ENCODE peak calls at places on chromosomes 1 and 21, in nine cellular contexts. One of them, this sample, is unnamed.

GRCh38 chr1:81954388-81955023 is 153.8 kb downstream of the ADGRL2 start:
- DNase-seq in psoas muscle: no peak
- DNase-seq in Calu3: no peak
- DNase-seq in AG09319: no peak
- DNase-seq in CD4-positive, alpha-beta T cell: no peak
- DNase-seq in HL-60: no peak
- DNase-seq in AG09309: no peak
- DNase-seq in CD8-positive, alpha-beta T cell: no peak
- DNase-seq in IMR-90: no peak
- DNase-seq in this sample: no peak

GRCh38 chr21:38825269-38825668 is 19.5 kb downstream of the ETS2 start:
- DNase-seq in psoas muscle: no peak
- DNase-seq in Calu3: no peak
- DNase-seq in AG09319: no peak
- DNase-seq in CD4-positive, alpha-beta T cell: no peak
- DNase-seq in HL-60: no peak
- DNase-seq in AG09309: no peak
- DNase-seq in CD8-positive, alpha-beta T cell: no peak
- DNase-seq in IMR-90: no peak
- DNase-seq in this sample: no peak

GRCh38 chr1:41827991-41828570 is 90.6 kb downstream of the HIVEP3 start:
- DNase-seq in psoas muscle: no peak
- DNase-seq in Calu3: no peak
- DNase-seq in AG09319: no peak
- DNase-seq in CD4-positive, alpha-beta T cell: no peak
- DNase-seq in HL-60: no peak
- DNase-seq in AG09309: no peak
- DNase-seq in CD8-positive, alpha-beta T cell: no peak
- DNase-seq in IMR-90: no peak
- DNase-seq in this sample: no peak

GRCh38 chr1:228646717-228647522 is 88.4 kb upstream of the RHOU start:
- DNase-seq in psoas muscle: no peak
- DNase-seq in Calu3: no peak
- DNase-seq in AG09319: no peak
- DNase-seq in CD4-positive, alpha-beta T cell: peak
- DNase-seq in HL-60: peak
- DNase-seq in AG09309: no peak
- DNase-seq in CD8-positive, alpha-beta T cell: no peak
- DNase-seq in IMR-90: peak
- DNase-seq in this sample: peak

GRCh38 chr1:173112129-173112528 is 61.4 kb upstream of the TNFSF18 start:
- DNase-seq in psoas muscle: no peak
- DNase-seq in Calu3: no peak
- DNase-seq in AG09319: no peak
- DNase-seq in CD4-positive, alpha-beta T cell: no peak
- DNase-seq in HL-60: peak
- DNase-seq in AG09309: no peak
- DNase-seq in CD8-positive, alpha-beta T cell: no peak
- DNase-seq in IMR-90: peak
- DNase-seq in this sample: no peak

GRCh38 chr21:38805282-38806152 is at the start of gene ETS2:
- DNase-seq in psoas muscle: peak
- DNase-seq in Calu3: peak
- DNase-seq in AG09319: peak
- DNase-seq in CD4-positive, alpha-beta T cell: peak
- DNase-seq in HL-60: peak
- DNase-seq in AG09309: peak
- DNase-seq in CD8-positive, alpha-beta T cell: peak
- DNase-seq in IMR-90: peak
- DNase-seq in this sample: peak

GRCh38 chr1:236522937-236523703 is 662 bp upstream of the LGALS8 start:
- DNase-seq in psoas muscle: peak
- DNase-seq in Calu3: peak
- DNase-seq in AG09319: no peak
- DNase-seq in CD4-positive, alpha-beta T cell: no peak
- DNase-seq in HL-60: no peak
- DNase-seq in AG09309: no peak
- DNase-seq in CD8-positive, alpha-beta T cell: no peak
- DNase-seq in IMR-90: no peak
- DNase-seq in this sample: no peak

GRCh38 chr1:150970818-150971582 is 3.6 kb downstream of the CERS2 start:
- DNase-seq in psoas muscle: peak
- DNase-seq in Calu3: peak
- DNase-seq in AG09319: no peak
- DNase-seq in CD4-positive, alpha-beta T cell: no peak
- DNase-seq in HL-60: peak
- DNase-seq in AG09309: peak
- DNase-seq in CD8-positive, alpha-beta T cell: no peak
- DNase-seq in IMR-90: peak
- DNase-seq in this sample: no peak

GRCh38 chr1:27517907-27518718 is 28.1 kb upstream of the WASF2 start:
- DNase-seq in psoas muscle: no peak
- DNase-seq in Calu3: no peak
- DNase-seq in AG09319: no peak
- DNase-seq in CD4-positive, alpha-beta T cell: no peak
- DNase-seq in HL-60: no peak
- DNase-seq in AG09309: no peak
- DNase-seq in CD8-positive, alpha-beta T cell: no peak
- DNase-seq in IMR-90: no peak
- DNase-seq in this sample: no peak

GRCh38 chr1:3601743-3602142 is 9.6 kb downstream of the MEGF6 start:
- DNase-seq in psoas muscle: no peak
- DNase-seq in Calu3: no peak
- DNase-seq in AG09319: no peak
- DNase-seq in CD4-positive, alpha-beta T cell: no peak
- DNase-seq in HL-60: no peak
- DNase-seq in AG09309: no peak
- DNase-seq in CD8-positive, alpha-beta T cell: no peak
- DNase-seq in IMR-90: no peak
- DNase-seq in this sample: no peak

GRCh38 chr1:196312739-196313138 is 295.5 kb downstream of the KCNT2 start:
- DNase-seq in psoas muscle: no peak
- DNase-seq in Calu3: no peak
- DNase-seq in AG09319: no peak
- DNase-seq in CD4-positive, alpha-beta T cell: no peak
- DNase-seq in HL-60: no peak
- DNase-seq in AG09309: no peak
- DNase-seq in CD8-positive, alpha-beta T cell: no peak
- DNase-seq in IMR-90: no peak
- DNase-seq in this sample: no peak

DNA sequence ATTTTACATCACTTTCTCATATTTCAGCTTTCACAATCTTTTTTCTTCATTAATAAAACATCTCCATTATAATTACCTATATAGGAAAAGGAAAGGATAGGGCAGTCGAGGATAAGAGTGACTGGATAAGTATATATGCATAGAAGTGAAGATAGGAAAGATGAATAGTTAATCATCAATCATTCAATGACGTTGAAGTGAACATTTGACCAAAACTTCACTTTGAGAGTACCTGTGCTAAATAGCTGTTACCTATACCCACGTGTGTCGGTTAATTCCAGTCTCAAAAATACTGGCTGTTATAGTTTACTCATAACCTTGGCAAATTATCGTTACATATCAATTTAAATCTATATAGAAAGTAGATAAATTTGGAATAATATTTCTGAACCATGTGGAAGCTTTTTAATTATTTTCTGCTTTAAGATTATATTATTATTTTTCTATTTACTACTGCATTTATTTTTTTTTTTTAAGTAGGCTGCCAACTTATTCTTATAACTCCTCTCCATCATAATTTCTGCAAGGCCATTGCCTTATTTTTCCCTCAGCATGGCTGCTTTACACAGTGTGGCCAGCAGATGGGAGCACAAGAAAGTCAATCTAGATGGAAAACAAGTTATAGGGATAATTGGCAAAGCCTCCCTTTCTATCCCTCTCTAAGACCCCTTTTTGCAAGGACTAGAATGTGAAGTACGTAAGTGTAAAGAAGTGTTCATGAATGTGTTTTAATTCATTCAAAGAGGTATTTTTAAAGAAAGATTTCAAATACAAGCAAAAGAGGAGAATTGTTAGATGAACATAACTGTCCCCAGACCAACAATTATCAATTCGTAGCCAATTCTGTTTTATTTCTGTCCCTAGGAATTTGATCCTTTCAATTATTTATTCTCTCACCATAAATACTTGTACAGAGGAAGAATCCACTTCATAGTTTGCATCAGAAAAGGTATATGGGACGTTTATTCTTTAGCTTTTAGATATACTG is 290.4 kb downstream of the KCNT2 start:
- DNase-seq in psoas muscle: no peak
- DNase-seq in Calu3: peak
- DNase-seq in AG09319: peak
- DNase-seq in CD4-positive, alpha-beta T cell: no peak
- DNase-seq in HL-60: no peak
- DNase-seq in AG09309: no peak
- DNase-seq in CD8-positive, alpha-beta T cell: no peak
- DNase-seq in IMR-90: peak
- DNase-seq in this sample: no peak
- TF ChIP-seq CTCF in psoas muscle: no peak
- TF ChIP-seq CTCF in Calu3: peak
- TF ChIP-seq CTCF in AG09319: peak
- TF ChIP-seq CTCF in CD4-positive, alpha-beta T cell: no peak
- TF ChIP-seq CTCF in HL-60: no peak
- TF ChIP-seq CTCF in AG09309: peak
- TF ChIP-seq CTCF in CD8-positive, alpha-beta T cell: no peak
- TF ChIP-seq CTCF in IMR-90: peak
- TF ChIP-seq CTCF in this sample: no peak

GRCh38 chr21:40844935-40845334 is 2.0 kb downstream of the DSCAM start:
- DNase-seq in psoas muscle: no peak
- DNase-seq in Calu3: no peak
- DNase-seq in AG09319: no peak
- DNase-seq in CD4-positive, alpha-beta T cell: no peak
- DNase-seq in HL-60: no peak
- DNase-seq in AG09309: no peak
- DNase-seq in CD8-positive, alpha-beta T cell: no peak
- DNase-seq in IMR-90: no peak
- DNase-seq in this sample: no peak

GRCh38 chr21:40842197-40842552 is 4.8 kb downstream of the DSCAM start:
- DNase-seq in psoas muscle: no peak
- DNase-seq in Calu3: no peak
- DNase-seq in AG09319: no peak
- DNase-seq in CD4-positive, alpha-beta T cell: no peak
- DNase-seq in HL-60: no peak
- DNase-seq in AG09309: no peak
- DNase-seq in CD8-positive, alpha-beta T cell: no peak
- DNase-seq in IMR-90: no peak
- DNase-seq in this sample: no peak

GRCh38 chr21:40839551-40839950 is 7.4 kb downstream of the DSCAM start:
- DNase-seq in psoas muscle: no peak
- DNase-seq in Calu3: no peak
- DNase-seq in AG09319: no peak
- DNase-seq in CD4-positive, alpha-beta T cell: no peak
- DNase-seq in HL-60: no peak
- DNase-seq in AG09309: no peak
- DNase-seq in CD8-positive, alpha-beta T cell: no peak
- DNase-seq in IMR-90: no peak
- DNase-seq in this sample: no peak

GRCh38 chr21:40840441-40840840 is 6.5 kb downstream of the DSCAM start:
- DNase-seq in psoas muscle: no peak
- DNase-seq in Calu3: no peak
- DNase-seq in AG09319: no peak
- DNase-seq in CD4-positive, alpha-beta T cell: no peak
- DNase-seq in HL-60: no peak
- DNase-seq in AG09309: no peak
- DNase-seq in CD8-positive, alpha-beta T cell: no peak
- DNase-seq in IMR-90: no peak
- DNase-seq in this sample: no peak

DNA sequence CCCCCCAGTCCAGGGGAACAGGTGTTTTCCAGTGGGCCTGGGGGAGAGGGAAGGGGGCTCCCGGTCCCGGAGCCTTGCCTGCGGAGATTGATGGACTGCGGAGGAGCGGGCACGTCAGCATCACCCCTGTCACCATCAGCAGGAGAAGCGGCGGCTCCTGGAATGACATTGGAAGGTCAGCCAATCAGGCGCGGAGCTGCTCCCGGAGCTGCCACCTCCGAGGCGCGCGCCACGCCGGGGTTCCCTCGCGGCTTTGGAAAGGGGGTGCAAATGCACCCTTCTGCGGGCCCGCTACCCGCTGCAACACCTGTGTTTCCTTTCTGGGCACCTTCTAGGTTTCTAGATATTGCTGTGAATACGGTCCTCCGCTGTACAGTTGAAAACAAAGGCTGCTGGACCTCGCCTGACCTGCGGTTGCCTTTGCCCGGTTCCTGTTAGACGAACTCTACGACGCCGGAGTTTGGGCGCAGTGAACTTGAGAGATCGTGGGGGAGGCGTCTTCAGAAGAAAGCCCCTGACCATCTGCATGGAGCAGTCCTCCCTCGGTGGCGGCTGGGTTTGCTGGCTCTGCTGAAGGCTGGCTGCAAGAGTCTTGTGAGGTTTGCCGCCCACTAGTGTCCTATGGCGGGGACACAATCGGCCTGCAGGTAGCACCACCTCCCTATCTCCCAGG is 5.3 kb downstream of the DSCAM start:
- DNase-seq in psoas muscle: no peak
- DNase-seq in Calu3: no peak
- DNase-seq in AG09319: no peak
- DNase-seq in CD4-positive, alpha-beta T cell: no peak
- DNase-seq in HL-60: peak
- DNase-seq in AG09309: no peak
- DNase-seq in CD8-positive, alpha-beta T cell: no peak
- DNase-seq in IMR-90: no peak
- DNase-seq in this sample: no peak
- TF ChIP-seq CTCF in psoas muscle: no peak
- TF ChIP-seq CTCF in Calu3: no peak
- TF ChIP-seq CTCF in AG09319: peak
- TF ChIP-seq CTCF in CD4-positive, alpha-beta T cell: no peak
- TF ChIP-seq CTCF in HL-60: no peak
- TF ChIP-seq CTCF in AG09309: peak
- TF ChIP-seq CTCF in CD8-positive, alpha-beta T cell: no peak
- TF ChIP-seq CTCF in IMR-90: peak
- TF ChIP-seq CTCF in this sample: no peak

DNA sequence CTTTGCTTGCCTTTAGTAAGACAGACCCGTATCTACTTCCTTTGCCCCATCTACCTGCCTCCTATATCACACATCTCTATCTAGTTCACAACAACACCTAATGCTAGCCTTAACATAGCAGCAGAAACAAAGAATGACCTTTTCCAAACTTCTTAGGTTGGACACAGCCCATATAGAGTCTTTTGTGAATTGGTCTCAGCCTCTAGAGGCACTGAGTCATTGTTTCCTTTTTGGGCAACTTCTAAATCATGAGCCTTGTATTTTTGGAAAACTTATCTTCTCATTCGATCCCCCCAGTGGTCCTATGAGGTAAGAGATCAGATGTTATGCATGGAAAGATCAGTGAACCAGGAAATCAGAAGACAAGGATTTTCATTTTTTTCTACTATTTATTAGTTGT is 679.4 kb upstream of the USP24 start:
- DNase-seq in psoas muscle: no peak
- DNase-seq in Calu3: no peak
- DNase-seq in AG09319: no peak
- DNase-seq in CD4-positive, alpha-beta T cell: no peak
- DNase-seq in HL-60: no peak
- DNase-seq in AG09309: no peak
- DNase-seq in CD8-positive, alpha-beta T cell: no peak
- DNase-seq in IMR-90: peak
- DNase-seq in this sample: no peak
- TF ChIP-seq CTCF in psoas muscle: no peak
- TF ChIP-seq CTCF in Calu3: no peak
- TF ChIP-seq CTCF in AG09319: no peak
- TF ChIP-seq CTCF in CD4-positive, alpha-beta T cell: no peak
- TF ChIP-seq CTCF in HL-60: no peak
- TF ChIP-seq CTCF in AG09309: no peak
- TF ChIP-seq CTCF in CD8-positive, alpha-beta T cell: no peak
- TF ChIP-seq CTCF in IMR-90: no peak
- TF ChIP-seq CTCF in this sample: no peak

GRCh38 chr1:225343618-225344017 is 84.2 kb downstream of the LBR start:
- DNase-seq in psoas muscle: no peak
- DNase-seq in Calu3: no peak
- DNase-seq in AG09319: no peak
- DNase-seq in CD4-positive, alpha-beta T cell: no peak
- DNase-seq in HL-60: no peak
- DNase-seq in AG09309: no peak
- DNase-seq in CD8-positive, alpha-beta T cell: no peak
- DNase-seq in IMR-90: peak
- DNase-seq in this sample: no peak
- TF ChIP-seq CTCF in psoas muscle: peak
- TF ChIP-seq CTCF in Calu3: no peak
- TF ChIP-seq CTCF in AG09319: peak
- TF ChIP-seq CTCF in CD4-positive, alpha-beta T cell: peak
- TF ChIP-seq CTCF in HL-60: peak
- TF ChIP-seq CTCF in AG09309: peak
- TF ChIP-seq CTCF in CD8-positive, alpha-beta T cell: peak
- TF ChIP-seq CTCF in IMR-90: no peak
- TF ChIP-seq CTCF in this sample: no peak

This sample was measured in activated B cell treated with CpG ODN at 0.5 μM for 24 hours.